ENCODE peak calls at places on chromosomes 3 and 15, in five cellular contexts. P is coronary artery, J is tibial artery, V is uterus, A is ovary. X is an unnamed sample.
A peak's percentile ranks its signal among the peaks of the same experiment; 100 is the strongest.

GRCh38 chr15:28123408-28124023 is 24.4 kb upstream of the OCA2 start:
- DNase-seq in P (no peak), J (peak; percentile 83), V (peak; percentile 27), A (no peak), X (no peak)

GRCh38 chr15:42499888-42500609 is 4.6 kb downstream of the SNAP23 start:
- DNase-seq in P (no peak), J (no peak), V (no peak), A (peak; percentile 49), X (no peak)

GRCh38 chr3:66153961-66154923 is 66.6 kb upstream of the SLC25A26 start:
- DNase-seq in P (no peak), J (no peak), V (no peak), A (peak; percentile 7), X (no peak)

GRCh38 chr3:10390641-10391373 is 69.9 kb upstream of the SEC13 start:
- DNase-seq in P (no peak), J (no peak), V (no peak), A (no peak), X (no peak)

GRCh38 chr15:31480356-31481058 is 153.9 kb downstream of the KLF13 start:
- DNase-seq in P (peak; percentile 62), J (peak; percentile 45), V (no peak), A (no peak), X (no peak)

GRCh38 chr3:85495602-85496001 is 536.8 kb downstream of the CADM2 start:
- DNase-seq in P (no peak), J (no peak), V (no peak), A (no peak), X (no peak)

GRCh38 chr3:57597973-57598351 is 818 bp upstream of the ARF4 start:
- DNase-seq in P (no peak), J (no peak), V (no peak), A (no peak), X (no peak)

GRCh38 chr3:127953636-127954035 is 38.6 kb downstream of the KBTBD12 start:
- DNase-seq in P (no peak), J (no peak), V (no peak), A (no peak), X (no peak)

GRCh38 chr3:12294885-12295580 is 6.2 kb downstream of the PPARG start:
- DNase-seq in P (no peak), J (no peak), V (no peak), A (no peak), X (no peak)

DNA sequence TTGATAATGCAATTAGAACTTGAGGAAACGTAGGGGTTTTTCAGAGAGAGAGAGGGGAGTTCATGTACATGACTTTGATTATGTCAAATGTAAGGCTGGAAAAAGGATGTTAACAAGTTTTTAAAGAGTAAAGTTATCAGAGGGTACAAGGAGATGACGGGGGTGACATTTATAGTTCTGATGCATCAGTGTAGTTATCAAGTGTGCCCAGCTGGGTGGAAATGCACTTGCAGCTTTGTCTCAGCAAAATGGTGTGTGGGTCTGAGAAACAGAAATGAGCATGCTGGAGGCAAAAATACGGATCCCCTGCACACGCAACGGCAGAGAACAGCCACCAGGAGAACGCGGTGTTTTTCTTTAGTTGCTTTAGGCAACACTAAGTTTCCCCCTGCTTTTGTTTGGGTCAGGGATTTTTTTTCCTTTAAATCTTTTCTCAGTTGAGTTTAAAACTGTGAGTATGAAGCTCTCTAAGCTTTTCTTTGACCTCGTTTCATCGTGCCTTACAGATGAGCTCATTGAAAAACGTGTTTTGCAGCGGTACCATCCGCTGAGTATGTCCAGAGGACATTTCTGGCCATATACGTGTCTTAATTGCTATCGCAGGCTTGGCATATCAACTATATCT is 205.4 kb downstream of the PDZRN3 start:
- DNase-seq in P (no peak), J (no peak), V (no peak), A (no peak), X (no peak)
- TF ChIP-seq CTCF in P (no peak), J (no peak), V (no peak), A (no peak), X (peak; percentile 29)

DNA sequence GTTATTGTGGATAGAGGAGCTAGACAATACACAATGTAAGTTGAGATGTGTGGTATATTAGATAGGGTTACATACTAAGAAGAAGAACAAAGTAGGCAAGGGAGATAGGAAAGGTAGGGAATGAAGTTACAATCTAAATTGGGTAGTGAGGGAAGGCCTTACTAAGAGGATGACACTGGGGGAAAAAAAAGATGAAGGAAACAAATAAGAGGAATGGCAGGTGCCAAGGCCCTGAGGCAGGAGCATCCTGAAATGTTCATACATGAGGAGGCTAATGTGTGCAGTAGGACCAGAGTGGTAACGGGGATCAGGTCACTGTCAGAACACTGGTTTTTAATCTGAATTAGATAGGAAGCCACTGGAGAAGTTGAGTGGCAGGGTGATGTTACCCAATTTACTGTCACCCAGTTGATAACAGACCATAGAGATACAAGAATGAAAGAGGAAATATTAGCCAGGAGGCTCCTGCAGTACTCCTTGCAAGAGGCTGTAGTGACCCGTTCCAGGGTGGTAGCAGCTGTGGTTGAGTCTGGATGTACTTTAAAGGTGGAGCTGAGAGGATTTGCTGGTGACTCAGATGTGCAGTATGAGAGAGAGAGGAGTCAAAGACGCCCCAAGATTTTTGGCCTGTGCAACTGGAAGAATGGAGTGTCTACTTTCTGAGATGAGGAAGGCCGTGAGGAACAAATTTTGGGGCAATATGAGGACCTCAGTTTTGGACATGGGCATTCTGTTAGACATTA is 14.4 kb downstream of the RTP1 start:
- DNase-seq in P (no peak), J (no peak), V (no peak), A (no peak), X (no peak)
- H3K27ac ChIP-seq in P (peak overlapping the region; percentile 81), J (peak overlapping the region; percentile 73), V (peak overlapping the region; percentile 73), A (no peak overlapping the region), X (peak overlapping the region; percentile 76)

GRCh38 chr3:136914739-136915138 is 43.0 kb upstream of the IL20RB start:
- DNase-seq in P (no peak), J (no peak), V (no peak), A (no peak), X (no peak)
- TF ChIP-seq CTCF in P (no peak), J (no peak), V (no peak), A (no peak), X (no peak)

GRCh38 chr15:57248074-57248473 is 128.2 kb upstream of the CGNL1 start:
- DNase-seq in P (no peak), J (no peak), V (no peak), A (no peak), X (no peak)

GRCh38 chr15:57245130-57245529 is 131.2 kb upstream of the CGNL1 start:
- DNase-seq in P (no peak), J (no peak), V (no peak), A (no peak), X (no peak)

GRCh38 chr15:57251308-57251707 is 125.0 kb upstream of the CGNL1 start:
- DNase-seq in P (no peak), J (no peak), V (no peak), A (no peak), X (no peak)

GRCh38 chr15:57245714-57246113 is 130.6 kb upstream of the CGNL1 start:
- DNase-seq in P (no peak), J (no peak), V (no peak), A (no peak), X (no peak)
- H3K27ac ChIP-seq in P (no peak overlapping the region), J (no peak overlapping the region), V (no peak overlapping the region), A (no peak overlapping the region), X (no peak overlapping the region)

DNA sequence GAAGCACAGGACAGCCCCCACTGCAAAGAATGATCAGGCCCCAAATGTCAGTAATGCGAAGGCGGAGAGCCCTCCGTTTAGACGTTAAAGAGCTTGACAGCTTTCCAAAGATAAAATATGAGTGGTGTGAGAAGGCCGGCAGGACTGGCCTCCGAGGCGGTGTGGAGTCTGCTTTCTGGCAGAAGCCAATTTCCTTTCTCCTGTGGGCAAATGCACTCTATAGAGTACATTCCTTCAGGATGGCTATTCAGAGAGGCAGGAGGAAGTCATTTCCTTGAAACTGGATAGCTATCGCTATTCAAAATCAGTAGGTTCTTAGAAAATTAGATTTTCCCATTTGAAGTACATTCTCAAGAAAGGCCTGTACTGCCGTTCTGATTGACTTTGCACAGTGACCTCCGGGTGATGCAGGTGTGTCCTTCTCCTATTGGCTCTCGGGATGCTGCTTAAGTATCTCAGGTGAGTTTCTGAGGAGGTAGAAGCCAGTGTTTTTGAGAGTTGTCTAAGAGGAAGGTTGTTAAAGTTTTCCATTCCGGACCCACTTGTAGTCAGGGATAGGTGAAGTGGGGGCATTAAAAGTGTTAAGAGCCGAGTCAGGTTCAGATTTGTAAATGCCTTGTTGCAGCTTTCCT is 72.8 kb upstream of the MYZAP start:
- DNase-seq in P (no peak), J (no peak), V (no peak), A (no peak), X (no peak)
- TF ChIP-seq CTCF in P (no peak), J (no peak), V (no peak), A (no peak), X (no peak)

DNA sequence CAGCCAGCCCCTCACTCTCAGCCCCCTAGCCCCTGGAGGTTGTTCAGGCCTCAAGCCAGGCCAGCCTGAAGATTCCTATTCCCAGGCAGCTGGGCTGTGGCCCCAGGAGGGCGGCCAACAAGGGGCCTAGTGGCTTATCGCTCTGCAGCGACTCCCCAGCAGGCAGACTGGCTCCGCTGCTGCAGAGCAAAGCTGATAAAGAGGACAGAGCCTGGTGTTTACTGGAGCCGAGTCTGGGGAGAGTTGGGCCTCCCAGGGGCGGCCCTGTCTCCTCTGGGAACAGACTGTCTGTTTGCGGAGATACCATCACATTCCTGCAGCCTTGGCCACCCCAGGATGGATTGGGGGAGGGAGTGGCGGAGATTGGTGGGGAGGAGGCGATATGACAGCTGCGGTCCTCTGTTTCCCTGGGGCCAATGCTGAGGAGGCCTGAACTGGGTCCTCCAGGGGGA is 22.4 kb upstream of the SMAD6 start:
- DNase-seq in P (no peak), J (no peak), V (no peak), A (peak; percentile 70), X (no peak)
- H3K27ac ChIP-seq in P (peak overlapping the region; percentile 18), J (no peak overlapping the region), V (no peak overlapping the region), A (no peak overlapping the region), X (no peak overlapping the region)

GRCh38 chr3:74897006-74897405 is 282.5 kb upstream of the CNTN3 start:
- DNase-seq in P (no peak), J (no peak), V (no peak), A (no peak), X (no peak)
- TF ChIP-seq CTCF in P (no peak), J (no peak), V (no peak), A (no peak), X (no peak)

DNA sequence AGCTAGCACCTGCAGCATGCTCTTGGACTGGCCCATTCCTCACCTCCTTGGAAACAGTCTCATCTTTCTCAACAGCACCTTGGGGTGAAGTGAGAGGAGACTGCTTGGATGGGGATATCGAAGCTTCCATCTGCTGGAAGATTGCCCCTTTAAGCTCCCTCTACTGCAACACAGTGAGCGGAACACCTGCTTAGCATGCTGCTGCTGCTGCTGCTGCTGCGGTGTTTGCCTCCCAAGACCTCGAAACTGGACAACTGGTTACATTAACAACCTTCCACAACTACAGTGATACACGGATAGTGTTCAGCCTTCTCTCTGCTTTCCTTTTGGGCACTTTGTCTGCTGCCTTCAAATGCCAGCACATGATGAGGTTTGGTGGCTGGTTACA is 253.9 kb upstream of the LYSMD4 start:
- DNase-seq in P (no peak), J (no peak), V (no peak), A (no peak), X (no peak)
- H3K27ac ChIP-seq in P (no peak overlapping the region), J (no peak overlapping the region), V (no peak overlapping the region), A (no peak overlapping the region), X (no peak overlapping the region)

GRCh38 chr3:134597390-134597975 is 53.3 kb downstream of the KY start:
- DNase-seq in P (no peak), J (no peak), V (no peak), A (no peak), X (no peak)
- TF ChIP-seq CTCF in P (no peak), J (no peak), V (no peak), A (no peak), X (no peak)

X was measured in thoracic aorta.